ENCODE peak calls at places on chromosomes 3 and 15, in eight cellular contexts. One of them, this sample, is unnamed.

GRCh38 chr3:73094127-73094526 is 32.7 kb downstream of the EBLN2 start:
- ATAC-seq in CD4-positive, alpha-beta T cell: no peak
- ATAC-seq in activated CD8-positive, alpha-beta T cell treated with anti-CD3 and anti-CD28 coated beads for 36 hours: peak
- ATAC-seq in T-cell: peak
- ATAC-seq in gastroesophageal sphincter: no peak
- ATAC-seq in left cardiac atrium: peak
- ATAC-seq in activated naive CD8-positive, alpha-beta T cell treated with anti-CD3 and anti-CD28 coated beads, Interleukin-2, amount 50 U/mL, for 24 hours: no peak
- ATAC-seq in effector memory CD8-positive, alpha-beta T cell: no peak
- ATAC-seq in this sample: no peak

GRCh38 chr15:99320374-99321215 is 69.3 kb downstream of the LRRC28 start:
- ATAC-seq in CD4-positive, alpha-beta T cell: no peak
- ATAC-seq in activated CD8-positive, alpha-beta T cell treated with anti-CD3 and anti-CD28 coated beads for 36 hours: no peak
- ATAC-seq in T-cell: no peak
- ATAC-seq in gastroesophageal sphincter: no peak
- ATAC-seq in left cardiac atrium: no peak
- ATAC-seq in activated naive CD8-positive, alpha-beta T cell treated with anti-CD3 and anti-CD28 coated beads, Interleukin-2, amount 50 U/mL, for 24 hours: no peak
- ATAC-seq in effector memory CD8-positive, alpha-beta T cell: no peak
- ATAC-seq in this sample: no peak

GRCh38 chr3:86995537-86995936 is 4.6 kb upstream of the VGLL3 start:
- ATAC-seq in CD4-positive, alpha-beta T cell: no peak
- ATAC-seq in activated CD8-positive, alpha-beta T cell treated with anti-CD3 and anti-CD28 coated beads for 36 hours: no peak
- ATAC-seq in T-cell: no peak
- ATAC-seq in gastroesophageal sphincter: no peak
- ATAC-seq in left cardiac atrium: no peak
- ATAC-seq in activated naive CD8-positive, alpha-beta T cell treated with anti-CD3 and anti-CD28 coated beads, Interleukin-2, amount 50 U/mL, for 24 hours: no peak
- ATAC-seq in effector memory CD8-positive, alpha-beta T cell: no peak
- ATAC-seq in this sample: no peak

GRCh38 chr3:20729185-20729584 is 543.2 kb upstream of the SGO1 start:
- ATAC-seq in CD4-positive, alpha-beta T cell: no peak
- ATAC-seq in activated CD8-positive, alpha-beta T cell treated with anti-CD3 and anti-CD28 coated beads for 36 hours: no peak
- ATAC-seq in T-cell: no peak
- ATAC-seq in gastroesophageal sphincter: no peak
- ATAC-seq in left cardiac atrium: no peak
- ATAC-seq in activated naive CD8-positive, alpha-beta T cell treated with anti-CD3 and anti-CD28 coated beads, Interleukin-2, amount 50 U/mL, for 24 hours: no peak
- ATAC-seq in effector memory CD8-positive, alpha-beta T cell: no peak
- ATAC-seq in this sample: no peak

GRCh38 chr3:124770341-124771082 is 40.3 kb downstream of the UMPS start:
- ATAC-seq in CD4-positive, alpha-beta T cell: no peak
- ATAC-seq in activated CD8-positive, alpha-beta T cell treated with anti-CD3 and anti-CD28 coated beads for 36 hours: no peak
- ATAC-seq in T-cell: no peak
- ATAC-seq in gastroesophageal sphincter: no peak
- ATAC-seq in left cardiac atrium: peak
- ATAC-seq in activated naive CD8-positive, alpha-beta T cell treated with anti-CD3 and anti-CD28 coated beads, Interleukin-2, amount 50 U/mL, for 24 hours: no peak
- ATAC-seq in effector memory CD8-positive, alpha-beta T cell: no peak
- ATAC-seq in this sample: no peak

GRCh38 chr15:85545757-85546156 is 165.4 kb downstream of the AKAP13 start:
- ATAC-seq in CD4-positive, alpha-beta T cell: no peak
- ATAC-seq in activated CD8-positive, alpha-beta T cell treated with anti-CD3 and anti-CD28 coated beads for 36 hours: no peak
- ATAC-seq in T-cell: no peak
- ATAC-seq in gastroesophageal sphincter: peak
- ATAC-seq in left cardiac atrium: peak
- ATAC-seq in activated naive CD8-positive, alpha-beta T cell treated with anti-CD3 and anti-CD28 coated beads, Interleukin-2, amount 50 U/mL, for 24 hours: no peak
- ATAC-seq in effector memory CD8-positive, alpha-beta T cell: no peak
- ATAC-seq in this sample: no peak

GRCh38 chr3:23864954-23865353 is 51.8 kb downstream of the NKIRAS1 start:
- ATAC-seq in CD4-positive, alpha-beta T cell: no peak
- ATAC-seq in activated CD8-positive, alpha-beta T cell treated with anti-CD3 and anti-CD28 coated beads for 36 hours: no peak
- ATAC-seq in T-cell: no peak
- ATAC-seq in gastroesophageal sphincter: no peak
- ATAC-seq in left cardiac atrium: peak
- ATAC-seq in activated naive CD8-positive, alpha-beta T cell treated with anti-CD3 and anti-CD28 coated beads, Interleukin-2, amount 50 U/mL, for 24 hours: no peak
- ATAC-seq in effector memory CD8-positive, alpha-beta T cell: no peak
- ATAC-seq in this sample: no peak

GRCh38 chr3:184740509-184741258 is 28.8 kb upstream of the MAGEF1 start:
- ATAC-seq in CD4-positive, alpha-beta T cell: no peak
- ATAC-seq in activated CD8-positive, alpha-beta T cell treated with anti-CD3 and anti-CD28 coated beads for 36 hours: peak
- ATAC-seq in T-cell: no peak
- ATAC-seq in gastroesophageal sphincter: no peak
- ATAC-seq in left cardiac atrium: peak
- ATAC-seq in activated naive CD8-positive, alpha-beta T cell treated with anti-CD3 and anti-CD28 coated beads, Interleukin-2, amount 50 U/mL, for 24 hours: peak
- ATAC-seq in effector memory CD8-positive, alpha-beta T cell: no peak
- ATAC-seq in this sample: peak

GRCh38 chr3:149660462-149660861 is 2.6 kb upstream of the WWTR1 start:
- ATAC-seq in CD4-positive, alpha-beta T cell: no peak
- ATAC-seq in activated CD8-positive, alpha-beta T cell treated with anti-CD3 and anti-CD28 coated beads for 36 hours: no peak
- ATAC-seq in T-cell: no peak
- ATAC-seq in gastroesophageal sphincter: no peak
- ATAC-seq in left cardiac atrium: no peak
- ATAC-seq in activated naive CD8-positive, alpha-beta T cell treated with anti-CD3 and anti-CD28 coated beads, Interleukin-2, amount 50 U/mL, for 24 hours: no peak
- ATAC-seq in effector memory CD8-positive, alpha-beta T cell: no peak
- ATAC-seq in this sample: no peak

GRCh38 chr3:64029287-64029686 is 6.0 kb upstream of the PSMD6 start:
- ATAC-seq in CD4-positive, alpha-beta T cell: no peak
- ATAC-seq in activated CD8-positive, alpha-beta T cell treated with anti-CD3 and anti-CD28 coated beads for 36 hours: no peak
- ATAC-seq in T-cell: no peak
- ATAC-seq in gastroesophageal sphincter: no peak
- ATAC-seq in left cardiac atrium: no peak
- ATAC-seq in activated naive CD8-positive, alpha-beta T cell treated with anti-CD3 and anti-CD28 coated beads, Interleukin-2, amount 50 U/mL, for 24 hours: no peak
- ATAC-seq in effector memory CD8-positive, alpha-beta T cell: no peak
- ATAC-seq in this sample: no peak

GRCh38 chr15:101266787-101267186 is 10.5 kb downstream of the SELENOS start:
- ATAC-seq in CD4-positive, alpha-beta T cell: no peak
- ATAC-seq in activated CD8-positive, alpha-beta T cell treated with anti-CD3 and anti-CD28 coated beads for 36 hours: no peak
- ATAC-seq in T-cell: no peak
- ATAC-seq in gastroesophageal sphincter: no peak
- ATAC-seq in left cardiac atrium: peak
- ATAC-seq in activated naive CD8-positive, alpha-beta T cell treated with anti-CD3 and anti-CD28 coated beads, Interleukin-2, amount 50 U/mL, for 24 hours: no peak
- ATAC-seq in effector memory CD8-positive, alpha-beta T cell: no peak
- ATAC-seq in this sample: no peak

GRCh38 chr3:49535971-49536874 is 18.1 kb upstream of the BSN start:
- ATAC-seq in CD4-positive, alpha-beta T cell: no peak
- ATAC-seq in activated CD8-positive, alpha-beta T cell treated with anti-CD3 and anti-CD28 coated beads for 36 hours: no peak
- ATAC-seq in T-cell: no peak
- ATAC-seq in gastroesophageal sphincter: no peak
- ATAC-seq in left cardiac atrium: no peak
- ATAC-seq in activated naive CD8-positive, alpha-beta T cell treated with anti-CD3 and anti-CD28 coated beads, Interleukin-2, amount 50 U/mL, for 24 hours: no peak
- ATAC-seq in effector memory CD8-positive, alpha-beta T cell: no peak
- ATAC-seq in this sample: no peak

GRCh38 chr3:146464005-146464595 is 5.3 kb downstream of the PLSCR2 start:
- ATAC-seq in CD4-positive, alpha-beta T cell: no peak
- ATAC-seq in activated CD8-positive, alpha-beta T cell treated with anti-CD3 and anti-CD28 coated beads for 36 hours: peak
- ATAC-seq in T-cell: no peak
- ATAC-seq in gastroesophageal sphincter: no peak
- ATAC-seq in left cardiac atrium: no peak
- ATAC-seq in activated naive CD8-positive, alpha-beta T cell treated with anti-CD3 and anti-CD28 coated beads, Interleukin-2, amount 50 U/mL, for 24 hours: peak
- ATAC-seq in effector memory CD8-positive, alpha-beta T cell: no peak
- ATAC-seq in this sample: peak

GRCh38 chr3:134651347-134652041 is 672 bp upstream of the KY start:
- ATAC-seq in CD4-positive, alpha-beta T cell: no peak
- ATAC-seq in activated CD8-positive, alpha-beta T cell treated with anti-CD3 and anti-CD28 coated beads for 36 hours: no peak
- ATAC-seq in T-cell: no peak
- ATAC-seq in gastroesophageal sphincter: peak
- ATAC-seq in left cardiac atrium: peak
- ATAC-seq in activated naive CD8-positive, alpha-beta T cell treated with anti-CD3 and anti-CD28 coated beads, Interleukin-2, amount 50 U/mL, for 24 hours: no peak
- ATAC-seq in effector memory CD8-positive, alpha-beta T cell: no peak
- ATAC-seq in this sample: no peak

GRCh38 chr15:78872972-78873795 is 494 bp downstream of the MORF4L1 start:
- ATAC-seq in CD4-positive, alpha-beta T cell: peak
- ATAC-seq in activated CD8-positive, alpha-beta T cell treated with anti-CD3 and anti-CD28 coated beads for 36 hours: peak
- ATAC-seq in T-cell: peak
- ATAC-seq in gastroesophageal sphincter: peak
- ATAC-seq in left cardiac atrium: peak
- ATAC-seq in activated naive CD8-positive, alpha-beta T cell treated with anti-CD3 and anti-CD28 coated beads, Interleukin-2, amount 50 U/mL, for 24 hours: peak
- ATAC-seq in effector memory CD8-positive, alpha-beta T cell: peak
- ATAC-seq in this sample: peak

GRCh38 chr3:28028554-28028953 is 212.9 kb upstream of the CMC1 start:
- ATAC-seq in CD4-positive, alpha-beta T cell: no peak
- ATAC-seq in activated CD8-positive, alpha-beta T cell treated with anti-CD3 and anti-CD28 coated beads for 36 hours: no peak
- ATAC-seq in T-cell: no peak
- ATAC-seq in gastroesophageal sphincter: no peak
- ATAC-seq in left cardiac atrium: no peak
- ATAC-seq in activated naive CD8-positive, alpha-beta T cell treated with anti-CD3 and anti-CD28 coated beads, Interleukin-2, amount 50 U/mL, for 24 hours: no peak
- ATAC-seq in effector memory CD8-positive, alpha-beta T cell: no peak
- ATAC-seq in this sample: no peak

GRCh38 chr15:75554717-75555116 is 24.4 kb downstream of the PTPN9 start:
- ATAC-seq in CD4-positive, alpha-beta T cell: no peak
- ATAC-seq in activated CD8-positive, alpha-beta T cell treated with anti-CD3 and anti-CD28 coated beads for 36 hours: no peak
- ATAC-seq in T-cell: no peak
- ATAC-seq in gastroesophageal sphincter: no peak
- ATAC-seq in left cardiac atrium: no peak
- ATAC-seq in activated naive CD8-positive, alpha-beta T cell treated with anti-CD3 and anti-CD28 coated beads, Interleukin-2, amount 50 U/mL, for 24 hours: no peak
- ATAC-seq in effector memory CD8-positive, alpha-beta T cell: no peak
- ATAC-seq in this sample: no peak